ENCODE peak calls at places on chromosomes 2 and 18, in six cellular contexts. X, C, H, P, L and S are unnamed samples.
A peak's percentile ranks its signal among the peaks of the same experiment; 100 is the strongest.

GRCh38 chr2:207772081-207772843 is 2.6 kb upstream of the FZD5 start:
- DNase-seq in X (no peak), C (no peak), H (no peak), P (peak; percentile 77), L (no peak), S (no peak)

GRCh38 chr2:110717734-110718133 is 14.6 kb upstream of the ACOXL start:
- DNase-seq in X (no peak), C (peak; percentile 64), H (peak; percentile 3), P (no peak), L (no peak), S (no peak)

GRCh38 chr2:118169359-118170005 is 81.2 kb downstream of the INSIG2 start:
- DNase-seq in X (no peak), C (peak; percentile 52), H (no peak), P (peak; percentile 81), L (no peak), S (no peak)

GRCh38 chr2:101124684-101125366 is 26.4 kb downstream of the TBC1D8 start:
- DNase-seq in X (no peak), C (peak; percentile 78), H (peak; percentile 82), P (peak; percentile 90), L (peak; percentile 87), S (peak; percentile 90)

GRCh38 chr18:73908323-73908722 is 239.3 kb downstream of the FBXO15 start:
- DNase-seq in X (no peak), C (no peak), H (peak; percentile 73), P (no peak), L (no peak), S (no peak)

GRCh38 chr18:60292186-60292585 is 80.4 kb downstream of the MC4R start:
- DNase-seq in X (no peak), C (no peak), H (no peak), P (no peak), L (no peak), S (no peak)

GRCh38 chr18:44839239-44839666 is 158.6 kb downstream of the SETBP1 start:
- DNase-seq in X (no peak), C (peak; percentile 57), H (peak; percentile 32), P (peak; percentile 87), L (peak; percentile 61), S (peak; percentile 73)

GRCh38 chr2:98510322-98510662 is 65.6 kb downstream of the INPP4A start:
- DNase-seq in X (no peak), C (no peak), H (no peak), P (no peak), L (no peak), S (no peak)

GRCh38 chr2:25032094-25032493 is 9.8 kb upstream of the EFR3B start:
- DNase-seq in X (no peak), C (no peak), H (peak; percentile 2), P (no peak), L (no peak), S (peak; percentile 53)

GRCh38 chr2:73243884-73244570 is 9.9 kb downstream of the CCT7 start:
- DNase-seq in X (peak; percentile 74), C (peak; percentile 79), H (peak; percentile 90), P (no peak), L (no peak), S (no peak)

GRCh38 chr2:55175254-55176093 is 56.6 kb downstream of the CLHC1 start:
- DNase-seq in X (peak; percentile 45), C (no peak), H (peak; percentile 89), P (no peak), L (peak; percentile 57), S (no peak)

GRCh38 chr2:190649035-190649797 is at the start of gene NAB1:
- DNase-seq in X (peak; percentile 82), C (peak; percentile 48), H (peak; percentile 68), P (peak; percentile 92), L (no peak), S (peak; percentile 93)

GRCh38 chr2:225158360-225158759 is 116.1 kb upstream of the DOCK10 start:
- DNase-seq in X (no peak), C (no peak), H (no peak), P (no peak), L (no peak), S (no peak)

DNA sequence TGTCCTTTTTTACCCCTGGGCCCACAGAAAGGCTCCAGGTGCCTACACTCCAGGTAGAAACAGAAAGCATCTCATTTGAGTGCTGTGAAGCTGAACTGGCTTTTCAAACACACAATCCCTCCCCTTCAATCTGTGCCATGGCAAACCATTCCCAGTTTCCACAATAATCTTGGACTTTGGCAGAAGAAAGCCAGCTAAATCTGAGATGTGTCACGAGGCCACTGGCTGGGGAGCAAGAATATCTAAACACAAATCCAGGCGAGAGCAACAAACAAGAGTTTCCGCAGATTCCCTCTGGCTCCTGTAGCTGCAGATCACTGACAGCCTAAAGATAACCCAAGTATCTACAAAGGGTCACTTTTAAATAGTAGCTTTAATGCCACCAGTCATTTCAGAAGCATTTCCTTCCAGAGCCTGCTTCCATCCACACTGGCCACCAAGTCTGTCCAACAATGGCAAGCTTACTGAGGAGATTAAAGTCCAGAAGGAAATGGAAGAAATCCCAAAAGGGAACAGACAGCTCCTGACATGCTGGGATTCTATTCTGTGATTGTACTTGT is 86.9 kb downstream of the ACVR1 start:
- DNase-seq in X (no peak), C (no peak), H (no peak), P (no peak), L (peak; percentile 65), S (no peak)
- H3K4me1 ChIP-seq in X (peaks cover 16% of the 10 kb centered on the region), C (peaks cover 24% of the 10 kb centered on the region), H (peaks cover 52% of the 10 kb centered on the region), P (peaks cover 19% of the 10 kb centered on the region), L (peaks cover 15% of the 10 kb centered on the region), S (peaks cover 39% of the 10 kb centered on the region)

DNA sequence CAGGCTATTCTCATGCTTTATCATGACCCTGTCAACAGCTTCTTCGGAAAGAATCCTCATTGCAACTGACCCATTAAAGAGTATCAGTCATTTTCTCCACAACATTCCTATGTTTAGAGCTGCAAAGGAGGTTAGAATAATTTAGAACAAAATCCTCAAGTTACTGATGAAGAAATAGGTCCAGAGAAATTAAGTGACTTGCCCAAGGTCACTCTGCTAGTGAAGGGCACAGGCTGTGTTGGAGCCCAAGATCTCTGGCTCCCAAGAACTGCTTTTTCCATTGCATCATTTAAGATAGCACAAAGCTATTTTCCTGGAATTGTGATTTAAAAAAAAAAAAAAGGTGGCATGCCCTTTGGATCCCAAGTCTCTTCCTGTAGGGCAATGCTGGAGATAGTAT is 9.6 kb downstream of the IRS1 start:
- DNase-seq in X (no peak), C (peak; percentile 78), H (peak; percentile 42), P (no peak), L (no peak), S (no peak)
- H3K4me1 ChIP-seq in X (peaks cover 26% of the 10 kb centered on the region), C (peaks cover 59% of the 10 kb centered on the region), H (peaks cover 50% of the 10 kb centered on the region), P (peaks cover 13% of the 10 kb centered on the region), L (peaks cover 2% of the 10 kb centered on the region), S (peaks cover 44% of the 10 kb centered on the region)

GRCh38 chr2:27082773-27083409 is 3.7 kb upstream of the KHK start:
- DNase-seq in X (no peak), C (no peak), H (no peak), P (peak; percentile 80), L (no peak), S (no peak)

GRCh38 chr2:27081984-27082772 is 3.8 kb downstream of the EMILIN1 start:
- DNase-seq in X (no peak), C (no peak), H (no peak), P (no peak), L (no peak), S (peak; percentile 78)

GRCh38 chr2:27085062-27085669 is 1.4 kb upstream of the KHK start:
- DNase-seq in X (no peak), C (no peak), H (no peak), P (peak; percentile 50), L (no peak), S (peak; percentile 81)

GRCh38 chr2:27084297-27085061 is 2.1 kb upstream of the KHK start:
- DNase-seq in X (no peak), C (no peak), H (no peak), P (peak; percentile 79), L (no peak), S (peak; percentile 80)

DNA sequence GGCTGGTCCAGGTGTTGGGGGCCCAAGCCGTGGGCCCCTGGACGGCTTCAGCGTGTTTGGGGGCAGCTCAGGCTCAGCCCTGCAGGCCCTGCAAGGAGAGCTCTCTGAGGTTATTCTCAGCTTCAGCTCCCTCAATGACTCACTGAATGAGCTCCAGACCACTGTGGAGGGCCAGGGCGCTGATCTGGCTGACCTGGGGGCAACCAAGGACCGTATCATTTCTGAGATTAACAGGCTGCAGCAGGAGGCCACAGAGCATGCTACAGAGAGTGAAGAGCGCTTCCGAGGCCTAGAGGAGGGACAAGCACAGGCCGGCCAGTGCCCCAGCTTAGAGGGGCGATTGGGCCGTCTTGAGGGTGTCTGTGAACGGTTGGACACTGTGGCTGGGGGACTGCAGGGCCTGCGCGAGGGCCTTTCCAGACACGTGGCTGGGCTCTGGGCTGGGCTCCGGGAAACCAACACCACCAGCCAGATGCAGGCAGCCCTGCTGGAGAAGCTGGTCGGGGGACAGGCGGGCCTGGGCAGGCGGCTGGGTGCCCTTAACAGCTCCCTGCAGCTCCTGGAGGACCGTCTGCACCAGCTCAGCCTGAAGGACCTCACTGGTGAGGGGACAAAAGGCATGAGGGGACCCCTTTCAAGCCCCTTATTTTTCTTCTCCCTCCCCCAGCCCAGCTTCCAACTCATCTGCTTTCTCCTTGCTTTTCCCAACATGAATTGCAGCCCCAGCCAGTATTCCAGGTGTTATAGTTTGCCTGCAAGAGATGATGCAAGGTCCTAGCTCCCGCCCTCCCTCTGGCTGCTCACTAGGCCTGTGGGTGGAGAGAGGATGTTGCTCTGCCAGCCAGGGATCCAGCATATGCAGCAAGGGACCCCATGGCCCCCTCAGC is 2.9 kb upstream of the KHK start:
- DNase-seq in X (no peak), C (no peak), H (no peak), P (peak; percentile 79), L (no peak), S (peak; percentile 77)
- H3K4me1 ChIP-seq in X (peaks cover 58% of the 10 kb centered on the region), C (peaks cover 36% of the 10 kb centered on the region), H (peaks cover 41% of the 10 kb centered on the region), P (peaks cover 19% of the 10 kb centered on the region), L (peaks cover 3% of the 10 kb centered on the region), S (peaks cover 27% of the 10 kb centered on the region)

DNA sequence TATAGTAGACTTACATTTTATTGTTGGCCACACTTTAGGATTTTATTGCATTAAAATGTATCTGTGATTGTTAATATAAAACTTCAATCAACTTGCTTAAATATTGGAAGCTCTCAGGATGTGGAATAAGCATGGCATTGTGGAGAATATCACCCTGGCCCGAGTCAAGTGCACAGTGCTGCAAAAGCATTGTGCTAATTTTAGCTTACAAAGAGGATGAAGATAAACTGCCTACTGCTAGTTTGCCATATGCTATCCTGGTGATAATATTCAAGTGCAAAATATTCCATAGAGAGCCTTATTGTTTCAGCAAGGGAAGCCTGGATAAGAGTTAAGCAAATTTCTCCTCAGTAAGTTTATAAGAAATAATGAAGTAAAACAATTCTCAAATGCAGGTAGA is 54.5 kb downstream of the MEIS1 start:
- DNase-seq in X (no peak), C (no peak), H (no peak), P (no peak), L (no peak), S (no peak)
- H3K4me1 ChIP-seq in X (peaks cover 3% of the 10 kb centered on the region), C (peaks cover 61% of the 10 kb centered on the region), H (peaks cover 1% of the 10 kb centered on the region), P (peaks cover 6% of the 10 kb centered on the region), L (no peaks in the 10 kb centered on the region), S (no peaks in the 10 kb centered on the region)

DNA sequence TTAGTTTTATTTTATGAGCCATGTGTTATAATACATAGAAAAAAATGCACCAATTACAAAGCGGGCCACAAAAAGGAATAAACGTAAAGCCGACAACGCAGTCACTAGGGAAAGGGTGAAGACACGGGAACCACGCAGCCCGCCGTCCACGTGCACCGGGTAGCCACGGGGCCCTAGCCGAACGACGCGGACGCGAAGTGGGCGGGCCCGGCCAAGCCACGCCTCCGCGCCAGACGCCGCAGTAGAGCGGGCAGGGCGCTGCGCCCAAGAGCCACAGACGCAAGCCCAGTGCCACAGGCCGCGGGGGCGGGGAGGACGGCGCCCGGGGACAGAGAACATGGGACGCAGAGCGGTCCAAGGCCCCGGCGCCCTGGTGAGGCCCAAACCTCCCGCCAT is at the start of gene DUSP28:
- DNase-seq in X (peak; percentile 93), C (peak; percentile 95), H (peak; percentile 97), P (peak; percentile 97), L (peak; percentile 89), S (peak; percentile 99)
- H3K4me1 ChIP-seq in X (peaks cover 29% of the 10 kb centered on the region), C (peaks cover 48% of the 10 kb centered on the region), H (peaks cover 43% of the 10 kb centered on the region), P (peaks cover 20% of the 10 kb centered on the region), L (peaks cover 7% of the 10 kb centered on the region), S (peaks cover 33% of the 10 kb centered on the region)